ENCODE peak calls at places on chromosomes 16 and 17, in seven cellular contexts. O is NCI-H1694, C is GM19239, M is SK-MEL-5, Q is HCT116, S is left ventricle myocardium superior, R is adipocyte. G is an unnamed sample.

GRCh38 chr17:82031885-82032627 is 578 bp downstream of the RAC3 start:
- DNase-seq in C (no peak), Q (no peak), O (peak), M (no peak), S (no peak), R (no peak), G (peak)

GRCh38 chr16:85783441-85783840 is 15.9 kb downstream of the EMC8 start:
- DNase-seq in S (no peak), C (no peak), R (no peak), Q (no peak), O (no peak), M (no peak), G (no peak)

GRCh38 chr16:61829631-61830030 is 206.6 kb downstream of the CDH8 start:
- DNase-seq in C (no peak), M (no peak), S (no peak), R (no peak), Q (no peak), O (no peak), G (no peak)

GRCh38 chr17:77474292-77474988 is 333.7 kb downstream of the SEC14L1 start:
- DNase-seq in O (no peak), S (peak), Q (no peak), M (no peak), C (no peak), R (peak), G (no peak)

GRCh38 chr16:58329147-58329546 is 34.3 kb upstream of the PRSS54 start:
- DNase-seq in R (peak), O (no peak), C (no peak), S (no peak), Q (no peak), M (no peak), G (no peak)

GRCh38 chr17:63826468-63827001 is 696 bp upstream of the PSMC5 start:
- DNase-seq in S (no peak), R (peak), M (peak), Q (no peak), C (no peak), O (no peak), G (no peak)

GRCh38 chr16:19384656-19385055 is 33.0 kb upstream of the TMC5 start:
- DNase-seq in C (no peak), O (no peak), Q (peak), R (no peak), M (no peak), S (no peak), G (no peak)

GRCh38 chr17:12089809-12090384 is 69.2 kb downstream of the MAP2K4 start:
- DNase-seq in M (no peak), S (no peak), O (no peak), R (peak), Q (no peak), C (no peak), G (no peak)

GRCh38 chr17:27290916-27291598 is 2.9 kb upstream of the WSB1 start:
- DNase-seq in S (no peak), O (no peak), M (no peak), R (no peak), C (no peak), Q (no peak), G (no peak)

GRCh38 chr17:72349011-72349410 is 228.2 kb downstream of the SOX9 start:
- DNase-seq in C (no peak), Q (no peak), S (no peak), M (no peak), O (no peak), R (no peak), G (no peak)